ENCODE peak calls at places on chromosomes 6 and 20, in six cellular contexts. One of them, this sample, is unnamed.

GRCh38 chr6:157226026-157226639 is 97.2 kb downstream of the TMEM242 start:
- DNase-seq in OCI-LY7: no peak
- DNase-seq in Peyer's patch: no peak
- DNase-seq in GM06990: no peak
- DNase-seq in right atrium auricular region: peak
- DNase-seq in choroid plexus epithelial cell: peak
- DNase-seq in this sample: no peak

GRCh38 chr6:46078294-46078693 is 51.5 kb upstream of the ENPP4 start:
- DNase-seq in GM06990: no peak
- DNase-seq in choroid plexus epithelial cell: no peak
- DNase-seq in Peyer's patch: no peak
- DNase-seq in OCI-LY7: no peak
- DNase-seq in right atrium auricular region: no peak
- DNase-seq in this sample: no peak

GRCh38 chr6:149033454-149034241 is 283.9 kb upstream of the TAB2 start:
- DNase-seq in GM06990: no peak
- DNase-seq in right atrium auricular region: no peak
- DNase-seq in Peyer's patch: no peak
- DNase-seq in choroid plexus epithelial cell: no peak
- DNase-seq in OCI-LY7: no peak
- DNase-seq in this sample: peak

GRCh38 chr6:134447423-134447822 is 129.5 kb upstream of the SGK1 start:
- DNase-seq in OCI-LY7: no peak
- DNase-seq in Peyer's patch: no peak
- DNase-seq in right atrium auricular region: no peak
- DNase-seq in GM06990: no peak
- DNase-seq in choroid plexus epithelial cell: peak
- DNase-seq in this sample: no peak

GRCh38 chr6:141658721-141659120 is 474.0 kb upstream of the GJE1 start:
- DNase-seq in right atrium auricular region: no peak
- DNase-seq in GM06990: no peak
- DNase-seq in choroid plexus epithelial cell: no peak
- DNase-seq in OCI-LY7: no peak
- DNase-seq in Peyer's patch: no peak
- DNase-seq in this sample: no peak

GRCh38 chr6:137416376-137417109 is 77.7 kb downstream of the OLIG3 start:
- DNase-seq in Peyer's patch: no peak
- DNase-seq in OCI-LY7: peak
- DNase-seq in choroid plexus epithelial cell: peak
- DNase-seq in right atrium auricular region: peak
- DNase-seq in GM06990: no peak
- DNase-seq in this sample: no peak

GRCh38 chr20:4815618-4816017 is 93.9 kb downstream of the PRND start:
- DNase-seq in GM06990: peak
- DNase-seq in Peyer's patch: no peak
- DNase-seq in OCI-LY7: no peak
- DNase-seq in right atrium auricular region: no peak
- DNase-seq in choroid plexus epithelial cell: no peak
- DNase-seq in this sample: no peak

GRCh38 chr6:36570264-36570663 is 23.0 kb upstream of the STK38 start:
- DNase-seq in GM06990: no peak
- DNase-seq in right atrium auricular region: no peak
- DNase-seq in Peyer's patch: no peak
- DNase-seq in OCI-LY7: no peak
- DNase-seq in choroid plexus epithelial cell: no peak
- DNase-seq in this sample: no peak

GRCh38 chr6:157632821-157633220 is 190.2 kb upstream of the SNX9 start:
- DNase-seq in right atrium auricular region: no peak
- DNase-seq in choroid plexus epithelial cell: peak
- DNase-seq in OCI-LY7: no peak
- DNase-seq in Peyer's patch: no peak
- DNase-seq in GM06990: no peak
- DNase-seq in this sample: no peak

GRCh38 chr20:44566018-44566417 is 16.4 kb upstream of the PKIG start:
- DNase-seq in GM06990: no peak
- DNase-seq in right atrium auricular region: no peak
- DNase-seq in OCI-LY7: no peak
- DNase-seq in choroid plexus epithelial cell: no peak
- DNase-seq in Peyer's patch: no peak
- DNase-seq in this sample: no peak

GRCh38 chr6:41966214-41966920 is 24.8 kb upstream of the CCND3 start:
- DNase-seq in choroid plexus epithelial cell: no peak
- DNase-seq in right atrium auricular region: no peak
- DNase-seq in OCI-LY7: no peak
- DNase-seq in Peyer's patch: no peak
- DNase-seq in GM06990: no peak
- DNase-seq in this sample: no peak

GRCh38 chr6:47853766-47854165 is 71.9 kb downstream of the OPN5 start:
- DNase-seq in GM06990: no peak
- DNase-seq in right atrium auricular region: no peak
- DNase-seq in choroid plexus epithelial cell: no peak
- DNase-seq in OCI-LY7: no peak
- DNase-seq in Peyer's patch: no peak
- DNase-seq in this sample: no peak

GRCh38 chr6:46323312-46323965 is 152.7 kb upstream of the ENPP5 start:
- DNase-seq in choroid plexus epithelial cell: peak
- DNase-seq in OCI-LY7: no peak
- DNase-seq in Peyer's patch: no peak
- DNase-seq in GM06990: no peak
- DNase-seq in right atrium auricular region: no peak
- DNase-seq in this sample: no peak

GRCh38 chr20:42432931-42433330 is 756.8 kb downstream of the PTPRT start:
- DNase-seq in right atrium auricular region: peak
- DNase-seq in OCI-LY7: no peak
- DNase-seq in choroid plexus epithelial cell: no peak
- DNase-seq in Peyer's patch: no peak
- DNase-seq in GM06990: no peak
- DNase-seq in this sample: no peak

GRCh38 chr20:36677422-36677771 is 31.4 kb upstream of the SLA2 start:
- DNase-seq in right atrium auricular region: no peak
- DNase-seq in Peyer's patch: no peak
- DNase-seq in choroid plexus epithelial cell: no peak
- DNase-seq in OCI-LY7: no peak
- DNase-seq in GM06990: no peak
- DNase-seq in this sample: no peak
- TF ChIP-seq CTCF in right atrium auricular region: no peak
- TF ChIP-seq CTCF in Peyer's patch: no peak
- TF ChIP-seq CTCF in choroid plexus epithelial cell: no peak
- TF ChIP-seq CTCF in OCI-LY7: no peak
- TF ChIP-seq CTCF in GM06990: no peak
- TF ChIP-seq CTCF in this sample: no peak

DNA sequence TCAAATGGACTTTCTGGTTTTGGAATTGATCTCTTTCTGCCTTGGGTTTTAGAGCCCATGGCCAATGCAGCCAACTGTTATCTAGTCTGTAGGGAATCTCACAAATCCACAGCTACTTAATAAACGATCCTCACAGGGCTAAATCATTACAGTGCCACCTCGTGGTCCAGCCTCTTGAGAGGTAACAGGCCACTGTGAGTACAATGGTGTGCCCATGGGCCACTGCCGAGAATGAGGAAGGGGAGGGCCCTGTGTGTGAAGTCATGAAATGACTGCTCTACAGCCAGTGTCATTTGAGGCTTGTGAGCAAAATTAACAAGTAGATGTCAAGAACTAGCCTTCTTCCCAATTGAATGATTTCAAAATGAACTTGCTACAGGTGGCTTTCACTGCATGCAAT is 54.3 kb upstream of the GMPR start:
- DNase-seq in choroid plexus epithelial cell: peak
- DNase-seq in Peyer's patch: peak
- DNase-seq in right atrium auricular region: no peak
- DNase-seq in OCI-LY7: peak
- DNase-seq in GM06990: no peak
- DNase-seq in this sample: peak
- TF ChIP-seq CTCF in choroid plexus epithelial cell: peak
- TF ChIP-seq CTCF in Peyer's patch: peak
- TF ChIP-seq CTCF in right atrium auricular region: no peak
- TF ChIP-seq CTCF in OCI-LY7: peak
- TF ChIP-seq CTCF in GM06990: peak
- TF ChIP-seq CTCF in this sample: peak

DNA sequence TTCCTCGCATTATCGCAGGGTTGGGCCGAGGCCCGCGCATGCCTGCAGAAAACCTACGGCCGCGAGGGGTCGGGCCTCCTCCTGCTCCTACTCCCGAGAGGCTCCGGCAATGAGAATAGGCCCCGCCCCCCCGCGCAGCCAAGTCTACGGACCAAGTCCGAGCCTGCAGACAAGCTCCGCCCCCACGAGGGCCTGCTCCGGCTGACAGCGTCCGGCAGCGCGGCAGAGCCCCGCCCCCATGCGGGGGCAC is 3.1 kb upstream of the GPSM3 start:
- DNase-seq in choroid plexus epithelial cell: peak
- DNase-seq in OCI-LY7: peak
- DNase-seq in Peyer's patch: peak
- DNase-seq in GM06990: peak
- DNase-seq in right atrium auricular region: peak
- DNase-seq in this sample: no peak
- TF ChIP-seq CTCF in choroid plexus epithelial cell: peak
- TF ChIP-seq CTCF in OCI-LY7: no peak
- TF ChIP-seq CTCF in Peyer's patch: peak
- TF ChIP-seq CTCF in GM06990: peak
- TF ChIP-seq CTCF in right atrium auricular region: no peak
- TF ChIP-seq CTCF in this sample: peak

DNA sequence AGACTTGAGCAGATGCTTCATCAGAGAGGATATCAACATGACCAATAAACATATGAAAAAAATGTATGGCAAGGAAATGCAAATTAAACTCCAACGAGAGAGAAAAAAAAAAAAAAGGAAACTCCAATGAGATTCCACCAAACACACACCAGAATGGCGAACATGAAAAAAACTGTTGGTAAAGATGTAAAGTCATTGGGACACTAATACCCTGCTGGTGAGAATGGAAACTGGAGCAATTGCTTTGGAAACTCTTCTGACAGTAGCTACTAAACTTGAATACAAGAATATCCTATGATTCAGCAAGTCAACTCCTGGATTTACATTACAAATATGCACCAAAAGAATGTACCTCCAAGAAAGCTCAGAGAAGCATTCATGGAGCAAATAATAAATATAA is 260.7 kb upstream of the ECI2 start:
- DNase-seq in OCI-LY7: no peak
- DNase-seq in right atrium auricular region: no peak
- DNase-seq in choroid plexus epithelial cell: no peak
- DNase-seq in Peyer's patch: no peak
- DNase-seq in GM06990: no peak
- DNase-seq in this sample: no peak
- TF ChIP-seq CTCF in OCI-LY7: no peak
- TF ChIP-seq CTCF in right atrium auricular region: no peak
- TF ChIP-seq CTCF in choroid plexus epithelial cell: peak
- TF ChIP-seq CTCF in Peyer's patch: no peak
- TF ChIP-seq CTCF in GM06990: no peak
- TF ChIP-seq CTCF in this sample: no peak

GRCh38 chr20:38275815-38276550 is 15.4 kb upstream of the KIAA1755 start:
- DNase-seq in OCI-LY7: no peak
- DNase-seq in choroid plexus epithelial cell: peak
- DNase-seq in right atrium auricular region: no peak
- DNase-seq in Peyer's patch: no peak
- DNase-seq in GM06990: no peak
- DNase-seq in this sample: no peak
- TF ChIP-seq CTCF in OCI-LY7: no peak
- TF ChIP-seq CTCF in choroid plexus epithelial cell: no peak
- TF ChIP-seq CTCF in right atrium auricular region: no peak
- TF ChIP-seq CTCF in Peyer's patch: no peak
- TF ChIP-seq CTCF in GM06990: no peak
- TF ChIP-seq CTCF in this sample: no peak

DNA sequence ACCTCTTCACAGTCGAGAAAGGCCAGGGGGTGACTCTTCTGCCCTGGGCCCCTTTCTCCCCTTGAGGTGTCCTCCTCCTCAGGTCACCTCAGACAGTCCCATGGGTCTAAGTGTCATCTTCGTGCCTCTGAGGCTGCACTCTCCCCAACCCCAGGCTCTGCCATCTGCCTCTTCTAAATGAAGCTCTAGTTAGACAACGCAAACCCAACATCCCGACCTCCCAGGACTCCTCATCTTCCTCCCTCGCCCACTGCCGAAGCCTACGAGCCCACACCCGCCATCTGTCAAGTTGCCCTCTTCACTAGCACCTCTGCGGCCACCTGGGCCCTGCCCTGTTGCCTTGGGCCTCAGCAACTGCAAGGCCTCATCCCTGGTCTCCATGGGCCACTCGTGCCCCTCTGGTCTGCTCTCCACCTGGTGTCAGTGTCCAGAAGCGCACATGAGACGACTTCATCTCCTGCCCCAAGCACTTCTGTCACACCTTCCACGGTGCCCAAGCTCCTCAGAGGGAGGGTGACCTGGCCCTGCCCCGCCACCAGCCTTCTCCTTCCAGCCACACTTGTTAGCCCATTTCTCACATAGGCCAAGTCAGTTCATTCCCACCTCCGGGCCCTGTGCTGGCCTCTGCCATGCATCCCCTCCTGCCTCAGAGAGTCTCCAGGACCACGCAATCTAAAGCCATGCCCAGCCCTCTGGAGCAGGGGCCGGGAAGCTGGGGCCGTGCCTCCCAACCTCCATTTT is 53.8 kb downstream of the RRBP1 start:
- DNase-seq in choroid plexus epithelial cell: no peak
- DNase-seq in Peyer's patch: peak
- DNase-seq in GM06990: no peak
- DNase-seq in OCI-LY7: no peak
- DNase-seq in right atrium auricular region: no peak
- DNase-seq in this sample: no peak
- TF ChIP-seq CTCF in choroid plexus epithelial cell: peak
- TF ChIP-seq CTCF in Peyer's patch: no peak
- TF ChIP-seq CTCF in GM06990: no peak
- TF ChIP-seq CTCF in OCI-LY7: no peak
- TF ChIP-seq CTCF in right atrium auricular region: no peak
- TF ChIP-seq CTCF in this sample: no peak

DNA sequence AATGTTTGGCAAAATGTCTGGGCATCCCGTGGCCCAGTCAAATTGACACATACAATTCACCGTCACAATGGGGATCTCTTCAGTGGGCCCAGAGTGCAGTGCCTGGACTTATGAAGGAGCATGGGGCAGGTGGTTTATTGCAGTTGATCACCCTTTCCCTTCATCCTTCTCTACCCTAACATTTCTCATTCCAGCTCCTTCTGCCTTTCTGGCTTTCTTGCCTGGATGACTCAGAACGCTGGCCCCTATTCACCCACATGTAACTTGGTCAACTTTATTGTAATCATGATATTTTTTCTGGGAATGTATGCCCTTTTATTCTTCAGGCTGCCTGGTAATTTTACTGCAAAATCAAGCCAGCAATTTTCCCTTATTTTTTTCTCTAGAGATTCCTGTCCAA is 179.9 kb upstream of the DTNBP1 start:
- DNase-seq in GM06990: no peak
- DNase-seq in choroid plexus epithelial cell: no peak
- DNase-seq in OCI-LY7: no peak
- DNase-seq in Peyer's patch: no peak
- DNase-seq in right atrium auricular region: no peak
- DNase-seq in this sample: no peak
- TF ChIP-seq CTCF in GM06990: no peak
- TF ChIP-seq CTCF in choroid plexus epithelial cell: no peak
- TF ChIP-seq CTCF in OCI-LY7: no peak
- TF ChIP-seq CTCF in Peyer's patch: no peak
- TF ChIP-seq CTCF in right atrium auricular region: no peak
- TF ChIP-seq CTCF in this sample: no peak

DNA sequence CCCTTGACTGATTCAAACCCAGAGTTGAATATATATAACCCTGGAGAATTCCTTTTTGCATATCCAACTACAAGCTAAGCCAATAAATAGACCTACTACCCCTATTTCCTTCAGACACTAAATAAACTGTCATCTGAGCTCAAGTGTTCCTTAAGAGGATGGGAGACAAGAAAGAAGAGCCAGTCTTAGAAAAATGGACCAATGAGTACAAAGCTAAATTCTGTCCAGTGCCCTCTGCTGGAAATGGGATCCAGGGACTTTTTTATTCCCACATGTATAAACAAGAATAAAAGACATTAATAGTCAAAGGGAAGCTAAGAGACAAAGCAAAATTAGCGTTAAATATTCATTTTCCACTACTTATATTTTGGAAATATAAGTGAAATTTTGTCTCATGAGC is 4.8 kb downstream of the PPP1R10 start:
- DNase-seq in right atrium auricular region: no peak
- DNase-seq in Peyer's patch: no peak
- DNase-seq in OCI-LY7: no peak
- DNase-seq in choroid plexus epithelial cell: peak
- DNase-seq in GM06990: no peak
- DNase-seq in this sample: no peak
- TF ChIP-seq CTCF in right atrium auricular region: no peak
- TF ChIP-seq CTCF in Peyer's patch: peak
- TF ChIP-seq CTCF in OCI-LY7: peak
- TF ChIP-seq CTCF in choroid plexus epithelial cell: peak
- TF ChIP-seq CTCF in GM06990: peak
- TF ChIP-seq CTCF in this sample: no peak

This sample was measured in GM13977.